ENCODE peak calls at places on chromosomes 11 and 22, in five cellular contexts. G is Calu3; B is cardiac fibroblast; V is stimulated activated naive CD8-positive, alpha-beta T cell treated with anti-CD3 and anti-CD28 coated beads, Interleukin-15, amount 100 ng/mL, for 72 hours; S is CD4-positive, alpha-beta memory T cell. D is an unnamed sample.

GRCh38 chr22:27850000-27850465 is 48.5 kb upstream of the MN1 start:
- DNase-seq in S (no peak), G (no peak), V (no peak), B (peak), D (no peak)

GRCh38 chr11:120577624-120578363 is 66.2 kb downstream of the GRIK4 start:
- DNase-seq in V (no peak), G (no peak), S (no peak), B (no peak), D (no peak)

GRCh38 chr11:67375320-67376021 is 2.1 kb upstream of the CLCF1 start:
- DNase-seq in B (no peak), G (no peak), V (no peak), S (no peak), D (no peak)

GRCh38 chr11:114121744-114122504 is 62.4 kb downstream of the ZBTB16 start:
- DNase-seq in V (no peak), G (no peak), S (no peak), B (no peak), D (no peak)

GRCh38 chr11:64249563-64250405 is 1.5 kb upstream of the PLCB3 start:
- DNase-seq in B (no peak), V (no peak), G (no peak), S (no peak), D (no peak)

GRCh38 chr11:68976563-68976962 is 4.2 kb downstream of the MRGPRD start:
- DNase-seq in V (no peak), S (no peak), B (no peak), G (no peak), D (no peak)

GRCh38 chr11:131600591-131600990 is 230.2 kb downstream of the NTM start:
- DNase-seq in B (no peak), V (no peak), G (no peak), S (no peak), D (no peak)

GRCh38 chr11:94926698-94927237 is 46.6 kb downstream of the CWC15 start:
- DNase-seq in S (no peak), B (peak), V (no peak), G (peak), D (peak)

GRCh38 chr11:91326280-91326679 is 898.3 kb upstream of the FAT3 start:
- DNase-seq in G (no peak), B (no peak), V (no peak), S (no peak), D (no peak)